ENCODE peak calls at places on chromosomes 16 and 17, in five cellular contexts. T, W, L, K and P are unnamed samples.

GRCh38 chr17:50117202-50118040 is 12.5 kb downstream of the SAMD14 start:
- DNase-seq in K (peak; percentile 85), L (peak; percentile 38), T (peak; percentile 47), W (peak; percentile 81), P (no peak)

GRCh38 chr16:88383401-88384221 is 852 bp downstream of the ZNF469 start:
- DNase-seq in T (peak; percentile 58), W (peak; percentile 70), K (peak; percentile 42), L (no peak), P (no peak)

GRCh38 chr17:4498461-4499397 is at the start of gene SPNS2:
- DNase-seq in L (peak; percentile 85), W (peak; percentile 71), T (peak; percentile 12), K (peak; percentile 48), P (no peak)

GRCh38 chr16:87344931-87345631 is 27.9 kb upstream of the C16orf95 start:
- DNase-seq in L (no peak), T (no peak), W (no peak), K (no peak), P (no peak)

GRCh38 chr16:3131755-3132377 is 3.0 kb upstream of the ZNF213 start:
- DNase-seq in L (peak; percentile 57), W (peak; percentile 70), T (peak; percentile 28), K (peak; percentile 44), P (no peak)

GRCh38 chr17:43021739-43022512 is at the start of gene VAT1:
- DNase-seq in W (peak; percentile 86), T (peak; percentile 74), K (peak; percentile 71), L (peak; percentile 71), P (no peak)

GRCh38 chr16:70662991-70663523 is 16.7 kb downstream of the IL34 start:
- DNase-seq in L (no peak), W (no peak), T (no peak), K (no peak), P (no peak)

GRCh38 chr17:43874293-43874692 is 27.3 kb downstream of the CD300LG start:
- DNase-seq in W (no peak), K (no peak), T (no peak), L (no peak), P (no peak)

GRCh38 chr17:80017226-80018010 is 18.3 kb downstream of the TBC1D16 start:
- DNase-seq in K (no peak), L (no peak), W (no peak), T (no peak), P (no peak)

GRCh38 chr17:39547713-39548478 is 59.8 kb downstream of the NEUROD2 start:
- DNase-seq in L (peak; percentile 63), K (peak; percentile 55), W (peak; percentile 83), T (peak; percentile 45), P (no peak)

GRCh38 chr16:55021595-55022475 is 91.2 kb downstream of the IRX5 start:
- DNase-seq in L (no peak), K (peak; percentile 13), W (peak; percentile 30), T (no peak), P (no peak)

GRCh38 chr17:62899349-62899748 is 66.7 kb upstream of the TANC2 start:
- DNase-seq in L (no peak), W (no peak), T (no peak), K (no peak), P (no peak)

GRCh38 chr17:2335726-2336214 is 487 bp downstream of the TSR1 start:
- DNase-seq in L (no peak), W (no peak), T (no peak), K (no peak), P (no peak)

GRCh38 chr16:21169249-21169981 is 10.9 kb downstream of the LDAF1 start:
- DNase-seq in L (no peak), W (no peak), K (no peak), T (peak; percentile 80), P (no peak)

GRCh38 chr16:79154081-79154480 is 446.5 kb downstream of the MAF start:
- DNase-seq in W (no peak), T (no peak), L (no peak), K (no peak), P (no peak)

GRCh38 chr17:33444731-33445130 is 151.6 kb upstream of the ASIC2 start:
- DNase-seq in L (no peak), T (no peak), K (no peak), W (no peak), P (no peak)

GRCh38 chr17:2905269-2905668 is 109.0 kb downstream of the RAP1GAP2 start:
- DNase-seq in K (no peak), T (no peak), W (no peak), L (no peak), P (no peak)

GRCh38 chr16:57091990-57092785 is at the start of gene CPNE2:
- DNase-seq in W (peak; percentile 54), K (peak; percentile 29), L (peak; percentile 56), T (peak; percentile 30), P (no peak)

GRCh38 chr17:58741121-58741625 is 14.5 kb upstream of the PPM1E start:
- DNase-seq in W (peak; percentile 59), L (no peak), K (peak; percentile 93), T (peak; percentile 54), P (peak; percentile 88)

GRCh38 chr16:2663553-2664521 is 18.5 kb upstream of the KCTD5 start:
- DNase-seq in W (no peak), K (peak; percentile 81), L (no peak), T (peak; percentile 48), P (peak; percentile 90)

GRCh38 chr17:2172447-2172938 is 117.6 kb downstream of the HIC1 start:
- DNase-seq in L (no peak), T (no peak), W (no peak), K (peak; percentile 15), P (no peak)

GRCh38 chr17:61164517-61164916 is 235.1 kb upstream of the TBX2 start:
- DNase-seq in W (no peak), T (no peak), L (no peak), K (no peak), P (no peak)

GRCh38 chr16:70746708-70747424 is 54.1 kb downstream of the VAC14 start:
- DNase-seq in W (peak; percentile 93), K (peak; percentile 94), L (peak; percentile 10), T (peak; percentile 96), P (peak; percentile 59)

GRCh38 chr16:14514967-14515366 is 115.1 kb downstream of the PARN start:
- DNase-seq in L (no peak), W (no peak), K (no peak), T (no peak), P (no peak)

GRCh38 chr16:17227278-17227677 is 243.5 kb downstream of the XYLT1 start:
- DNase-seq in L (no peak), W (peak; percentile 39), T (no peak), K (no peak), P (peak; percentile 86)

GRCh38 chr17:72697602-72698146 is 394.8 kb downstream of the SLC39A11 start:
- DNase-seq in T (no peak), W (no peak), K (peak; percentile 18), L (no peak), P (no peak)

GRCh38 chr17:28570716-28571254 is 539 bp downstream of the PIGS start:
- DNase-seq in W (peak; percentile 62), L (peak; percentile 38), K (peak; percentile 20), T (no peak), P (no peak)

GRCh38 chr17:62876063-62876462 is 67.9 kb upstream of the MARCHF10 start:
- DNase-seq in W (no peak), L (no peak), K (peak; percentile 52), T (no peak), P (no peak)

GRCh38 chr16:86604436-86605220 is 26.3 kb downstream of the FOXL1 start:
- DNase-seq in L (peak; percentile 45), T (no peak), W (peak; percentile 66), K (no peak), P (no peak)

GRCh38 chr17:74671031-74671771 is 41.5 kb downstream of the CD300LF start:
- DNase-seq in W (peak; percentile 87), K (peak; percentile 63), T (peak; percentile 71), L (no peak), P (no peak)

GRCh38 chr17:76150712-76151622 is 9.9 kb upstream of the FOXJ1 start:
- DNase-seq in W (no peak), T (no peak), K (no peak), L (no peak), P (no peak)

GRCh38 chr17:17200311-17200710 is 5.8 kb downstream of the PLD6 start:
- DNase-seq in L (no peak), W (no peak), K (no peak), T (peak; percentile 19), P (no peak)

GRCh38 chr17:32769846-32770245 is 107.1 kb downstream of the MYO1D start:
- DNase-seq in K (peak; percentile 20), L (no peak), W (peak; percentile 54), T (no peak), P (no peak)

GRCh38 chr16:24075929-24076716 is 180.0 kb upstream of the CACNG3 start:
- DNase-seq in L (peak; percentile 27), K (peak; percentile 1), W (peak; percentile 5), T (no peak), P (peak; percentile 3)

GRCh38 chr17:44915321-44915726 is at the start of gene GFAP:
- DNase-seq in W (no peak), L (no peak), T (no peak), K (no peak), P (no peak)